ENCODE peak calls at places on chromosomes 13 and 19, in seven cellular contexts. C, S, E, A, U, V and K are unnamed samples.

GRCh38 chr13:40404407-40404806 is 262.0 kb downstream of the FOXO1 start:
- DNase-seq in A (no peak), U (no peak), V (no peak), S (no peak), C (no peak), E (no peak), K (no peak)

GRCh38 chr13:19959141-19959830 is 759 bp downstream of the ZMYM2 start:
- DNase-seq in C (peak), V (peak), A (peak), U (peak), S (peak), E (peak), K (no peak)

GRCh38 chr19:48560095-48560530 is 8.1 kb downstream of the SULT2B1 start:
- DNase-seq in E (no peak), C (no peak), V (no peak), U (no peak), S (no peak), A (no peak), K (no peak)

GRCh38 chr19:38830039-38830733 is 1.4 kb downstream of the ECH1 start:
- DNase-seq in E (no peak), A (no peak), U (no peak), C (no peak), S (no peak), V (no peak), K (no peak)

GRCh38 chr13:94121686-94122085 is 357.8 kb downstream of the DCT start:
- DNase-seq in V (no peak), U (no peak), A (no peak), S (no peak), E (no peak), C (no peak), K (no peak)

GRCh38 chr19:10286803-10287737 is at the start of gene ICAM4:
- DNase-seq in S (peak), A (no peak), C (no peak), V (no peak), E (peak), U (no peak), K (no peak)

GRCh38 chr13:98503175-98504028 is 73.5 kb downstream of the STK24 start:
- DNase-seq in A (no peak), U (no peak), V (no peak), C (no peak), S (no peak), E (no peak), K (no peak)

GRCh38 chr19:5137571-5138124 is 168.7 kb downstream of the KDM4B start:
- DNase-seq in A (no peak), C (no peak), S (no peak), V (no peak), E (no peak), U (no peak), K (no peak)

GRCh38 chr19:12090807-12091206 is 26.3 kb downstream of the ZNF844 start:
- DNase-seq in V (no peak), E (peak), C (no peak), U (no peak), S (peak), A (peak), K (peak)

GRCh38 chr13:74695021-74695800 is 561.0 kb upstream of the KLF12 start:
- DNase-seq in A (no peak), S (no peak), U (no peak), C (no peak), V (no peak), E (no peak), K (no peak)

GRCh38 chr13:102235689-102236088 is 166.2 kb downstream of the FGF14 start:
- DNase-seq in V (no peak), A (no peak), E (no peak), S (no peak), C (no peak), U (no peak), K (no peak)

GRCh38 chr13:71408416-71408815 is 458.6 kb downstream of the DACH1 start:
- DNase-seq in S (no peak), C (no peak), A (no peak), U (no peak), V (no peak), E (no peak), K (no peak)

GRCh38 chr19:5623397-5624153 is 692 bp downstream of the SAFB start:
- DNase-seq in C (no peak), V (no peak), A (no peak), S (no peak), E (no peak), U (no peak), K (no peak)

DNA sequence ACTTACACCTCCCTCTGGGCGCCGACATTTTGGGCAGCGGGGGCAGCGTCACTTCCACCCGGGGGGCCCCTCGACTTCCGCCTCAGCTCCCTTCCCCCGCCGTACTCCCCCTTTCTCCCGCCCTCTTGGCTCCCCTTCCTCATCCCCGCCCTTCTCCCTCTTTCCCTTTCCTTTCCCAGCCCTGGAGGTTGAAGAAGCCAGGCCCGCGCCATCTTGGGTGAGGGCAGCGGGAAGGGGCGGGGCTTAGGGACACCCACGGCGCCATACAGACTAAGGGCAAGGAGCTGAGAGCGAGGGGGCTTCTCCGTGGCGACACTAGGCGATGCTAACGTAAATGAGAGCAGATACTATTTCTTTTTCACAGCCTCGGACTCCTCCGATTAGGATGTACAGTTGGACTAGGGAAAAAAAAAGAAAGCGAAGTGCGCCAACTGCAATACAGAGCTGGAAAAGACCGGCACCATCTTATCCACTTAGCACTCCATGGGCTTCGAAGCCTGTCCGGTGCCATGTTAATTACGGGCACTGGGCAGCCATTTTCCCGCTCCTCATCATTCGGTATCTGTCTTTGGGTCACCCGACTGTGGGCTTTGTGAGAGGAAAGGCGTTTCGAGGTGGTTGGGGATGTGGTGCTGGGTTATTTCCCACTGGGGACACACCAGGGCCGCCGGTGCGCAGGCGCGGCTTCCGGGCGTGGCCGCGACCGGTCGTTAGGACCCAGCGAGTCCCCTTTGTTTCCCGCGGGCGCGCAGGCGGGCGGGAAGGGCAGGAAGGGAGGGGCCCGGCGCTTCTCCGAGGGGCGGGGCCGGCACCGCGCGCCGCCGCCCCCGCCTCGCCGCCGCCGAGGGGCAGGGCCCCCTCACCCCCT is at the start of the genes FIZ1 and ZNF524:
- DNase-seq in E (peak), V (peak), A (peak), U (peak), S (peak), C (peak), K (peak)
- TF ChIP-seq POLR2A in E (peak), V (no peak), A (no peak), U (no peak), S (peak), C (no peak), K (peak)

GRCh38 chr19:41910240-41910991 is 17.8 kb downstream of the ERFL start:
- DNase-seq in A (no peak), E (no peak), V (no peak), S (no peak), U (no peak), C (no peak), K (no peak)
- TF ChIP-seq POLR2A in A (no peak), E (no peak), V (no peak), S (no peak), U (no peak), C (no peak), K (peak)

GRCh38 chr19:2546128-2547032 is 70.5 kb downstream of the GADD45B start:
- DNase-seq in S (peak), A (no peak), V (peak), C (peak), E (peak), U (peak), K (no peak)
- TF ChIP-seq POLR2A in S (no peak), A (no peak), V (peak), C (no peak), E (no peak), U (peak), K (no peak)

GRCh38 chr19:14770944-14771839 is 7.2 kb downstream of the ADGRE2 start:
- DNase-seq in S (no peak), C (peak), U (no peak), A (no peak), V (no peak), E (no peak), K (no peak)
- TF ChIP-seq POLR2A in S (no peak), C (no peak), U (no peak), A (no peak), V (no peak), E (no peak), K (no peak)

GRCh38 chr19:52542984-52543664 is 15.7 kb downstream of the ZNF808 start:
- DNase-seq in A (no peak), S (no peak), C (no peak), U (no peak), V (no peak), E (no peak), K (peak)
- TF ChIP-seq POLR2A in A (no peak), S (no peak), C (no peak), U (no peak), V (no peak), E (no peak), K (no peak)

GRCh38 chr19:40431698-40432097 is 5.9 kb upstream of the SERTAD1 start:
- DNase-seq in V (no peak), A (no peak), E (no peak), C (no peak), U (no peak), S (no peak), K (no peak)

GRCh38 chr19:40438284-40438683 is 5.9 kb downstream of the SERTAD3 start:
- DNase-seq in A (no peak), C (no peak), E (no peak), S (no peak), U (no peak), V (no peak), K (no peak)

GRCh38 chr19:40433391-40434216 is 7.8 kb upstream of the SERTAD1 start:
- DNase-seq in E (peak), A (peak), S (peak), U (peak), V (peak), C (peak), K (no peak)
- TF ChIP-seq POLR2A in E (peak), A (peak), S (peak), U (peak), V (peak), C (peak), K (no peak)

GRCh38 chr19:43525836-43526771 is 897 bp downstream of the ETHE1 start:
- DNase-seq in U (no peak), E (peak), C (peak), A (no peak), V (peak), S (no peak), K (no peak)

GRCh38 chr19:43527860-43528622 is 1.0 kb upstream of the ETHE1 start:
- DNase-seq in E (peak), C (no peak), S (no peak), A (no peak), U (peak), V (no peak), K (no peak)

GRCh38 chr19:43522929-43523328 is 4.1 kb downstream of the ETHE1 start:
- DNase-seq in A (no peak), E (no peak), C (no peak), V (no peak), S (no peak), U (no peak), K (no peak)

GRCh38 chr19:43524922-43525835 is 1.8 kb downstream of the ETHE1 start:
- DNase-seq in C (peak), S (peak), E (peak), A (no peak), U (peak), V (peak), K (peak)

DNA sequence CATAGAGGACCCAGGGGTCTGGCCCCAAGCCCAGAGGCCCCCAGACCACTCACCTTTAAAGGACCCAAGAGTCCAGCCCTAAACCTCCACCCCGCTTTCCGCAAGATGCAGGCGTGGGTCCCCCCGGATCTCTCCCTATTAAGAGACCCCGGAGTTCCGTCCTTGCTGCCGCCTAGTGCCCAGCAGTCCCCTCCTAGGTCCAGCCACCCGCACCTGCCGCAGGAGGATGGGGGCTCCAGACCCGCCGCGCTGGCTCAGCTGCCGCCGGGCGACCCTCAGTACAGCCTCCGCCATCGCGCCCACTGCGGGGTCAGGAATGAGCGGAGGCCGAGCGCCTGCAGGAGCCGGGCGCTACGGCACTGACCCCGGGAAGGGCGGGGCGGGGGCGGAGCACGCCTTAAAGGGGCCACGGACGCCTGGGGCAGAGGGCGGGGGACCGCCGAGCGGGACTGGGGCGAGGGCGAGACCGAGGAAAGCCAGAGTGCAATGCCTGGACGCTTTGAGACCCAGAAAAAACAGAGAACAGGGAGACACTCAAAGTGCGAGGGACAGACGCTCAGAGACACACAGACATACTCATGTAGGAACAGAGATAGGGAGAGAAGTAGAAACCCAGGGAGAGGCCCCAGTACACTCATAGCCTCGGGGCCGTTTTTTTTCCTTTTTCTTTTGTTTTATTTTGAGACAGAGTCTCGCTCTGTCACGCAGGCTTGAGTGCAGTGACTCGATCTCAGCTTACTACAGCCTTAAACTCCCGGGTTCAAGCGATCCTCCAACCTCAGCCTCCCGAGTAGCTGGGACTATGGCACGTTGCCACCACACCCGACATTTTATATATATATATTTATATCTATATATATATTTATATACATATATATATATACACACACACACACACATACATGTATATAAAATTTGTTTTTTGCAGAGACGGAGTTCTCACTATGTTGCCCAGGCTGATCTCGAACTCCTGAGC is at the start of gene ETHE1:
- DNase-seq in V (peak), C (peak), U (peak), S (peak), A (peak), E (peak), K (no peak)
- TF ChIP-seq POLR2A in V (peak), C (peak), U (peak), S (peak), A (peak), E (peak), K (peak)

GRCh38 chr13:48037346-48038173 is at the start of gene NUDT15:
- DNase-seq in C (peak), S (peak), V (peak), U (peak), A (peak), E (peak), K (peak)
- TF ChIP-seq POLR2A in C (peak), S (peak), V (peak), U (peak), A (peak), E (peak), K (peak)

GRCh38 chr19:45477713-45478453 is 10.1 kb downstream of the FOSB start:
- DNase-seq in U (no peak), C (no peak), E (no peak), A (no peak), S (no peak), V (no peak), K (no peak)

GRCh38 chr19:45476349-45476717 is 8.5 kb downstream of the FOSB start:
- DNase-seq in S (no peak), A (no peak), U (no peak), C (no peak), E (no peak), V (no peak), K (no peak)

GRCh38 chr19:45475537-45476348 is 7.9 kb downstream of the FOSB start:
- DNase-seq in U (no peak), E (no peak), A (no peak), C (no peak), S (no peak), V (no peak), K (no peak)

GRCh38 chr19:45477216-45477615 is 9.4 kb downstream of the FOSB start:
- DNase-seq in V (no peak), U (no peak), E (no peak), A (no peak), C (no peak), S (no peak), K (no peak)

DNA sequence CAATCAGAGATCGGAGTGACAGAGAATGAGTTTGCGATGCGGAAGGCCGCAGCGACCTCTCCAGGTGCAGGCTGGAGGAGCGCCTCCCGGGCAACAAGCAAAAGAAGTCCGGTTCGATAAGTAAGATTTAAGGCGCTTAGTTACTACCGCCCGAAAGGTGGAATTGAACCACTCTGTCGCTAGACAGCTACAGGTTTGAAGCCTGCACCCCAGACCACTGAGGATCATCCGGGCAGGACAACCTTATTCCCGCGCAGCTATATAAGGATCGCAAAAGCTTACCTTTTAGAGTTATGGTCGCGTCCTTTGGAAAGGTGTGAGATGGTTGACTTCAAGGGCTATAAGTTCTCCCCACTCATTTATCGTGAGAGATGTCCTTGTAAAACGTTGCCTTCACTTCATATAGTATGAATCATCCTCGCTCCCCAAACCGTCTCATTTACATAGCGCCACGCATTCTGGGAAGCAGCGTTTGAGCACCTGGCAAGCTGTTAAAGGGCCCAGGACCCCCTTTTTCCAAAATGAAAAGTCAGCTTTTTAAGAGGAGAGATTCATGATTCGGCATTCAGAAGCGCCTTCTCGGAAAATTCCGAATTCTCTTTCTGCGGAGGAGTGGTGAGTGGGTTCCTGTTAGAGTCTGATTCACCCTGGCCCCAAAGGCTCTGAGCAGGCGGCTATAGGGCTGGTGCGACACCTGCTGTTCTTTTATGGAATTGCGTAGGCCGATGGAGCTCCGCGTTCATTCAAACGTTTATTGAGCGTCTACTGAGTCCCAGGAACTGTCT is 10.8 kb downstream of the FOSB start:
- DNase-seq in V (peak), A (peak), U (peak), S (peak), E (peak), C (peak), K (peak)
- TF ChIP-seq POLR2A in V (peak), A (peak), U (peak), S (no peak), E (no peak), C (no peak), K (peak)

GRCh38 chr13:27448308-27448707 is 2.1 kb downstream of the MTIF3 start:
- DNase-seq in A (no peak), S (no peak), E (no peak), V (peak), U (no peak), C (no peak), K (no peak)

GRCh38 chr13:27449081-27449603 is 1.2 kb downstream of the MTIF3 start:
- DNase-seq in S (no peak), U (no peak), E (no peak), C (no peak), V (no peak), A (no peak), K (no peak)

GRCh38 chr13:27446986-27447583 is 3.3 kb downstream of the MTIF3 start:
- DNase-seq in C (no peak), A (no peak), U (no peak), E (no peak), V (no peak), S (no peak), K (no peak)

GRCh38 chr13:27450921-27451461 is 627 bp upstream of the MTIF3 start:
- DNase-seq in C (peak), E (peak), U (no peak), S (peak), A (no peak), V (no peak), K (no peak)

GRCh38 chr13:27449936-27450828 is at the start of gene MTIF3:
- DNase-seq in U (peak), A (peak), V (peak), S (peak), E (peak), C (peak), K (peak)
- TF ChIP-seq POLR2A in U (peak), A (peak), V (peak), S (peak), E (peak), C (peak), K (peak)